ENCODE peak calls at places on chromosome 22, in five cellular contexts. G is A549, H is WTC11, N is right lobe of liver, M is AG04450. Z is an unnamed sample.

GRCh38 chr22:46046299-46046685 is 69.3 kb upstream of the WNT7B start:
- DNase-seq in G (no peak), M (no peak), N (no peak), H (peak; percentile 4), Z (peak; percentile 62)

GRCh38 chr22:20904008-20904979 is 12.9 kb upstream of the CRKL start:
- DNase-seq in N (no peak), G (peak; percentile 82), M (peak; percentile 91), H (no peak), Z (peak; percentile 91)

GRCh38 chr22:45776313-45776585 is 104.6 kb downstream of the ATXN10 start:
- DNase-seq in G (no peak), M (no peak), N (no peak), H (no peak), Z (no peak)

GRCh38 chr22:19277785-19278184 is 13.7 kb downstream of the CLTCL1 start:
- DNase-seq in G (no peak), H (no peak), M (no peak), N (no peak), Z (no peak)

GRCh38 chr22:49936973-49937757 is 18.7 kb downstream of the CRELD2 start:
- DNase-seq in H (no peak), G (no peak), N (peak; percentile 43), M (no peak), Z (no peak)

GRCh38 chr22:47154621-47155081 is 392.2 kb downstream of the TBC1D22A start:
- DNase-seq in G (no peak), N (no peak), M (peak; percentile 38), H (no peak), Z (peak; percentile 95)

GRCh38 chr22:31106001-31106571 is 1.3 kb downstream of the SELENOM start:
- DNase-seq in G (peak; percentile 19), M (no peak), H (no peak), N (no peak), Z (peak; percentile 86)

GRCh38 chr22:31075961-31076360 is 5.2 kb upstream of the SMTN start:
- DNase-seq in N (peak; percentile 67), M (no peak), H (no peak), G (no peak), Z (peak; percentile 76)

GRCh38 chr22:29031236-29031982 is 30.2 kb downstream of the C22orf31 start:
- DNase-seq in N (peak; percentile 60), H (no peak), G (peak; percentile 91), M (peak; percentile 79), Z (peak; percentile 96)

GRCh38 chr22:22214819-22215329 is 29.7 kb upstream of the VPREB1 start:
- DNase-seq in G (no peak), N (no peak), M (no peak), H (no peak), Z (peak; percentile 9)

GRCh38 chr22:31049815-31050420 is 31.2 kb upstream of the SMTN start:
- DNase-seq in H (no peak), G (no peak), M (no peak), N (no peak), Z (peak; percentile 14)

GRCh38 chr22:22141771-22142591 is 102.6 kb upstream of the VPREB1 start:
- DNase-seq in N (no peak), H (no peak), M (no peak), G (no peak), Z (no peak)

GRCh38 chr22:22955866-22956535 is 68.4 kb downstream of the IGLL5 start:
- DNase-seq in H (peak; percentile 72), G (peak; percentile 59), M (peak; percentile 41), N (peak; percentile 62), Z (peak; percentile 66)

GRCh38 chr22:23530766-23531282 is 49.3 kb downstream of the IGLL1 start:
- DNase-seq in M (no peak), N (no peak), G (no peak), H (no peak), Z (no peak)

GRCh38 chr22:46262449-46263207 is 515 bp downstream of the PKDREJ start:
- DNase-seq in G (no peak), N (peak; percentile 74), M (no peak), H (peak; percentile 80), Z (peak; percentile 93)

GRCh38 chr22:29394931-29395581 is 6.7 kb upstream of the AP1B1 start:
- DNase-seq in M (peak; percentile 46), G (peak; percentile 73), H (peak; percentile 77), N (peak; percentile 59), Z (peak; percentile 94)

GRCh38 chr22:23503142-23503541 is 76.9 kb downstream of the IGLL1 start:
- DNase-seq in M (no peak), G (no peak), H (no peak), N (no peak), Z (peak; percentile 62)

GRCh38 chr22:40050258-40050657 is 55.5 kb downstream of the FAM83F start:
- DNase-seq in M (no peak), H (no peak), G (no peak), N (no peak), Z (no peak)
- TF ChIP-seq CTCF in M (no peak), H (no peak), G (no peak), N (no peak), Z (no peak)

GRCh38 chr22:37195921-37196320 is 7.9 kb upstream of the C1QTNF6 start:
- DNase-seq in N (peak; percentile 18), G (no peak), H (no peak), M (no peak), Z (peak; percentile 88)

GRCh38 chr22:37197451-37198289 is 9.6 kb upstream of the C1QTNF6 start:
- DNase-seq in G (peak; percentile 96), N (peak; percentile 84), H (no peak), M (no peak), Z (peak; percentile 75)

GRCh38 chr22:37198290-37199102 is 10.4 kb upstream of the C1QTNF6 start:
- DNase-seq in H (peak; percentile 87), N (peak; percentile 89), G (peak; percentile 88), M (no peak), Z (peak; percentile 96)

GRCh38 chr22:37194750-37195149 is 6.7 kb upstream of the C1QTNF6 start:
- DNase-seq in N (peak; percentile 6), G (no peak), H (no peak), M (no peak), Z (no peak)

DNA sequence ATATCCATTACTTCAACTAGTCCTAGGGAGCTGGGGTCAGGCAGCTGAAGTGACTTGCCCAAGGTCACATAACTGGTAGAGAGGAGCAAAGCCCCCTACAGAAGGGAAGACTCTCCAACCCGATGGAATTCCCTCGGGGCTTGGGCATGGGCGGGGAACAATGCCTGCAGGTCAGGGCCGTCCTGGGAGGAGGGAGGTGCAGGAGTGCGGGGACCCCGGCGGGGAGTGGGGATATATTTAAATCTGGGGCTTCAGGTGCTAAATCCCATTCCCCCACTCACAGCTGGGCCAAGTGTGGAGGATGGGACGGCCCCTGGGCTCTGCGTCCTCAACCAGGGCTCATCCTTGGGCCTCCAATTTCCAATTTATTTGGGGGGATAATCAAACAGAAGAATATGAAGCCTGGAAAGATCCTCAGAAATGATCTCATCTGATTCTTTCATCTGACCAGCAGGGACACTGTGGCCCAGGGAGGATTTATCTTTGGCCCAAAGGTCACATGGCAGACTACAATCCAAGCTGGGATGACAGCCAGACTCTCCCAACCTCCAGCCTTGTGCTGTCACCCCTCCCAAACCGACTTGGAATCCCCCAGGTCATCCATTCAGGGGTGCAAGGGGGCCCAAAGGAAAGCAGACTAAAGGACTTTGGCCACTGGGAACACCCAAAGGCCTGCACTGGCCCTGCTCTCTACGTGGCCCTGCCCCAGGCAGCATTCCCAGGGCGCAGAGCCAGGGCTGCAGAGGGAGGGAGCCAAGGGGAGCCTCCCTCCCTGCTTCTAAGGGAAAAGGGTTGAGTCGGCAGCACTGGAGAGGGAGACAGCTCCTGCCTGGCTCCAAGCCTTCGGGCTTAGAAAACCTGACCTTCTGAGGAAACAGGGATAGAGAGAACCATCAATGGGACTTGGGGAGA is 8.7 kb upstream of the C1QTNF6 start:
- DNase-seq in G (peak; percentile 92), M (peak; percentile 38), N (peak; percentile 87), H (no peak), Z (peak; percentile 98)
- TF ChIP-seq CTCF in G (no peak), M (peak; percentile 14), N (peak; percentile 38), H (no peak), Z (peak; percentile 21)

DNA sequence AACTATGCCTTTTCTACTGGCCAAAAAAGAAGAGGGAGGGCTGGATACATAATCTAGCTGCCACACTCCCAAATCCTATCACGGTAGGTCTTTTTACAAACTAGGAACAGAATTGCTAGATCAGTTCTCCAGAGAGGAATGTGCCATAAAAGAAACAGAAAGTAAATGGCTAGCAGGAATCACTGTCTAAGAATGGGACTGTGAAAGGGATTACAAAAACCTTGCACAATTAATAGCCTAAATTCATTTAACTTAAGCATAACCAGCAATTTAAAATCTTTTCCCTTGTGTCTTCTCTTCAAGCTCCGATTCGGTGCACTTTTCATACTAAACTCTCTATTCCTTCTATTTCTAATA is 35.1 kb downstream of the APOL5 start:
- DNase-seq in H (no peak), M (no peak), G (no peak), N (no peak), Z (no peak)
- TF ChIP-seq CTCF in H (no peak), M (no peak), G (no peak), N (no peak), Z (no peak)

DNA sequence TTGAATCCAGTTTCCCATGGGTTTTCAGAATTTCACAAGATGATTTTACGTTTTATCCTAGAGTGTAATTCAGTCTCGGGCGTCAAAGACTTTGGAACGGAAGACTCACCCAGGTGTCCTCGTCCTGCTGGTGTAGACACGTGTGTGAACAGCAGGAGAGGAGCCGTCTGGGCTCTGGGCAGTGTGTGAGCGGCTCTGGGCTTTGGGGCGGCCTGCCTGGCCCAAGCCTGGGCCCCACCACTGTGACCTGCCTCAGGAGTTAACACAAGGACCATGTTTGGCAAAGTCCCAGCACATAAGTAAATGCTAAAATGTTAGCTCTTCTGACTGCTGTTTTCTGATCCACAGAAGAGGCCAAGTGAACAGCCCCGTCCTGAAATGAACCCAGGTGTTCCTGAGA is 1093.3 kb downstream of the BRD1 start:
- DNase-seq in H (no peak), G (no peak), N (no peak), M (no peak), Z (peak; percentile 47)
- TF ChIP-seq CTCF in H (no peak), G (no peak), N (no peak), M (no peak), Z (no peak)

DNA sequence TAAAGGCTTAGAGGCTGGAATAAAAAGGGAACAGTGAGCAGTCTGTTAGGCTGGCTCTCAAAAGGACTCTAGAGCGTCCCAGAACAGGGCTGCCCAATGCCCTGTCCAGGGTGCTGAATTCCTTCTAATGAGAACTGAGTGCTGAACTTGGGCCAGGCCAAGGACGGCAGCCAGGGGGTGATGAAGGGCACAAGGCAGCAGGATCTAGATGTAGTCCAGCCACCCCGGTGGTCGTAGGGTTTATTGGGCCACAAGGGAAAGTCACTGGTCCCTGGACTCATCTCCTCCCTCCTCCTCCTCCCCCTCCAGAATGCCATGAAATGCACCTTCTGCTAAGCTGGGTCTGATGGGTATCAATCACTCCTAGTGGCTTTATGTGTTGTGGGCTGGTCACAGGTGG is 19.2 kb downstream of the NPTXR start:
- DNase-seq in G (peak; percentile 49), N (no peak), H (peak; percentile 89), M (peak; percentile 38), Z (peak; percentile 96)
- TF ChIP-seq CTCF in G (no peak), N (peak; percentile 23), H (no peak), M (peak; percentile 74), Z (peak; percentile 50)

GRCh38 chr22:32573991-32574390 is 99.4 kb downstream of the FBXO7 start:
- DNase-seq in G (no peak), M (no peak), N (no peak), H (no peak), Z (no peak)

GRCh38 chr22:32571764-32572163 is 97.2 kb downstream of the FBXO7 start:
- DNase-seq in H (no peak), N (no peak), G (no peak), M (no peak), Z (no peak)

GRCh38 chr22:32574957-32575893 is 100.6 kb downstream of the FBXO7 start:
- DNase-seq in M (no peak), H (no peak), N (no peak), G (no peak), Z (no peak)

GRCh38 chr22:32574397-32574796 is 99.8 kb downstream of the FBXO7 start:
- DNase-seq in G (no peak), M (no peak), N (no peak), H (no peak), Z (no peak)

GRCh38 chr22:32572741-32573140 is 98.1 kb downstream of the FBXO7 start:
- DNase-seq in H (no peak), G (no peak), M (no peak), N (no peak), Z (no peak)
- TF ChIP-seq CTCF in H (no peak), G (no peak), M (no peak), N (no peak), Z (no peak)

Z was measured in osteoblast.